ENCODE peak calls at places on chromosomes 4 and X, in nine cellular contexts. O is globus pallidus, C is BJ, R is HEK293T, N is left cardiac atrium, A is caudate nucleus, S is Right ventricle myocardium inferior, Q is GM12892, L is fibroblast of mammary gland. Z is an unnamed sample.

GRCh38 chrX:49977319-49978090 is 55.1 kb downstream of the CLCN5 start:
- DNase-seq in O (no peak), C (no peak), R (no peak), N (no peak), A (no peak), S (no peak), Q (no peak), L (no peak), Z (peak)

GRCh38 chr4:5433196-5433595 is 275.2 kb downstream of the EVC2 start:
- DNase-seq in O (no peak), C (no peak), R (no peak), N (no peak), A (no peak), S (no peak), Q (no peak), L (no peak), Z (no peak)

GRCh38 chr4:5199912-5200311 is 148.6 kb downstream of the STK32B start:
- DNase-seq in O (no peak), C (no peak), R (no peak), N (no peak), A (no peak), S (no peak), Q (no peak), L (no peak), Z (no peak)

GRCh38 chrX:78375894-78376293 is 48.5 kb upstream of the CYSLTR1 start:
- DNase-seq in O (no peak), C (no peak), R (no peak), N (no peak), A (no peak), S (no peak), Q (no peak), L (no peak), Z (peak)

GRCh38 chr4:155960522-155960921 is 6.9 kb upstream of the CTSO start:
- DNase-seq in O (peak), C (no peak), R (no peak), N (no peak), A (no peak), S (no peak), Q (no peak), L (peak), Z (peak)

GRCh38 chr4:164866817-164867490 is 10.0 kb upstream of the APELA start:
- DNase-seq in O (peak), C (no peak), R (no peak), N (no peak), A (no peak), S (no peak), Q (no peak), L (peak), Z (no peak)

GRCh38 chr4:110411599-110412011 is 64.3 kb upstream of the ENPEP start:
- DNase-seq in O (no peak), C (no peak), R (peak), N (no peak), A (no peak), S (no peak), Q (no peak), L (no peak), Z (no peak)

GRCh38 chr4:37892641-37893040 is 1.8 kb downstream of the TBC1D1 start:
- DNase-seq in O (no peak), C (no peak), R (no peak), N (no peak), A (no peak), S (no peak), Q (peak), L (no peak), Z (no peak)

GRCh38 chrX:2677764-2678163 is 13.3 kb upstream of the CD99 start:
- DNase-seq in O (peak), C (peak), R (no peak), N (peak), A (no peak), S (peak), Q (no peak), L (peak), Z (peak)

GRCh38 chr4:46505131-46505530 is 115.2 kb upstream of the GABRA2 start:
- DNase-seq in O (no peak), C (no peak), R (no peak), N (no peak), A (no peak), S (no peak), Q (no peak), L (no peak), Z (no peak)

GRCh38 chr4:128006592-128006991 is 41.4 kb downstream of the ABHD18 start:
- DNase-seq in O (no peak), C (no peak), R (no peak), N (no peak), A (no peak), S (no peak), Q (no peak), L (peak), Z (peak)

GRCh38 chr4:48445704-48446103 is 37.4 kb upstream of the SLC10A4 start:
- DNase-seq in O (no peak), C (no peak), R (no peak), N (no peak), A (no peak), S (no peak), Q (no peak), L (peak), Z (peak)

GRCh38 chr4:76758290-76758882 is 139.6 kb downstream of the SOWAHB start:
- DNase-seq in O (peak), C (no peak), R (peak), N (no peak), A (no peak), S (no peak), Q (no peak), L (peak), Z (peak)

GRCh38 chr4:6940744-6941137 is 31.1 kb downstream of the TBC1D14 start:
- DNase-seq in O (no peak), C (no peak), R (no peak), N (no peak), A (no peak), S (no peak), Q (no peak), L (no peak), Z (no peak)

GRCh38 chr4:139658185-139658584 is 7.4 kb upstream of the MGST2 start:
- DNase-seq in O (no peak), C (no peak), R (no peak), N (no peak), A (no peak), S (no peak), Q (no peak), L (no peak), Z (no peak)

GRCh38 chr4:112170451-112170993 is 25.3 kb downstream of the FAM241A start:
- DNase-seq in O (no peak), C (peak), R (no peak), N (no peak), A (no peak), S (no peak), Q (no peak), L (peak), Z (peak)

GRCh38 chr4:21830272-21830671 is 118.3 kb downstream of the KCNIP4 start:
- DNase-seq in O (no peak), C (no peak), R (no peak), N (no peak), A (no peak), S (no peak), Q (no peak), L (peak), Z (peak)

GRCh38 chr4:13857397-13857796 is 229.9 kb upstream of the BOD1L1 start:
- DNase-seq in O (no peak), C (no peak), R (no peak), N (no peak), A (no peak), S (no peak), Q (no peak), L (no peak), Z (no peak)

GRCh38 chr4:78152795-78153194 is 95.7 kb downstream of the FRAS1 start:
- DNase-seq in O (no peak), C (no peak), R (no peak), N (no peak), A (no peak), S (no peak), Q (no peak), L (no peak), Z (no peak)